ENCODE peak calls at places on chromosomes 11 and 22, in four cellular contexts. One of them, this sample, is unnamed.

GRCh38 chr11:36431429-36432092 is 78.5 kb downstream of the TRAF6 start:
- DNase-seq in mesendoderm: peak
- DNase-seq in IMR-90: peak
- DNase-seq in H9: no peak
- DNase-seq in this sample: no peak

GRCh38 chr11:45079943-45080719 is 66.3 kb upstream of the PRDM11 start:
- DNase-seq in mesendoderm: no peak
- DNase-seq in H9: no peak
- DNase-seq in IMR-90: no peak
- DNase-seq in this sample: no peak

GRCh38 chr11:71176812-71177211 is 75.6 kb downstream of the SHANK2 start:
- DNase-seq in mesendoderm: peak
- DNase-seq in H9: no peak
- DNase-seq in IMR-90: peak
- DNase-seq in this sample: no peak

GRCh38 chr11:118690553-118691304 is 11.3 kb upstream of the TREH start:
- DNase-seq in IMR-90: no peak
- DNase-seq in mesendoderm: no peak
- DNase-seq in H9: no peak
- DNase-seq in this sample: no peak

GRCh38 chr11:72989727-72990126 is 152.4 kb downstream of the FCHSD2 start:
- DNase-seq in IMR-90: peak
- DNase-seq in mesendoderm: no peak
- DNase-seq in H9: no peak
- DNase-seq in this sample: no peak

GRCh38 chr22:19121631-19122142 is 525 bp downstream of the DGCR2 start:
- DNase-seq in IMR-90: peak
- DNase-seq in H9: peak
- DNase-seq in mesendoderm: peak
- DNase-seq in this sample: no peak

GRCh38 chr11:84965484-84965883 is 661.7 kb downstream of the DLG2 start:
- DNase-seq in mesendoderm: peak
- DNase-seq in IMR-90: no peak
- DNase-seq in H9: no peak
- DNase-seq in this sample: peak

GRCh38 chr22:36344106-36344827 is 43.5 kb downstream of the MYH9 start:
- DNase-seq in mesendoderm: no peak
- DNase-seq in IMR-90: no peak
- DNase-seq in H9: no peak
- DNase-seq in this sample: no peak

GRCh38 chr11:65014146-65014960 is at the start of gene ARL2:
- DNase-seq in H9: peak
- DNase-seq in mesendoderm: no peak
- DNase-seq in IMR-90: no peak
- DNase-seq in this sample: no peak

GRCh38 chr11:8283510-8284272 is 20.0 kb upstream of the LMO1 start:
- DNase-seq in mesendoderm: peak
- DNase-seq in IMR-90: no peak
- DNase-seq in H9: peak
- DNase-seq in this sample: peak

GRCh38 chr11:112932593-112932992 is 28.6 kb upstream of the NCAM1 start:
- DNase-seq in mesendoderm: no peak
- DNase-seq in H9: no peak
- DNase-seq in IMR-90: no peak
- DNase-seq in this sample: no peak

GRCh38 chr22:37726240-37726887 is 29.5 kb downstream of the TRIOBP start:
- DNase-seq in mesendoderm: no peak
- DNase-seq in H9: no peak
- DNase-seq in IMR-90: peak
- DNase-seq in this sample: no peak

GRCh38 chr22:44648821-44649566 is 53.0 kb upstream of the PRR5 start:
- DNase-seq in mesendoderm: no peak
- DNase-seq in H9: no peak
- DNase-seq in IMR-90: peak
- DNase-seq in this sample: no peak

GRCh38 chr11:4891996-4892640 is 10.4 kb downstream of the OR51T1 start:
- DNase-seq in IMR-90: peak
- DNase-seq in H9: no peak
- DNase-seq in mesendoderm: peak
- DNase-seq in this sample: no peak

GRCh38 chr11:11620966-11621880 is 582 bp downstream of the GALNT18 start:
- DNase-seq in mesendoderm: no peak
- DNase-seq in H9: no peak
- DNase-seq in IMR-90: peak
- DNase-seq in this sample: no peak

GRCh38 chr11:76730887-76731286 is 52.3 kb upstream of the TSKU start:
- DNase-seq in H9: no peak
- DNase-seq in mesendoderm: no peak
- DNase-seq in IMR-90: no peak
- DNase-seq in this sample: no peak

GRCh38 chr11:102139081-102139498 is 28.8 kb downstream of the YAP1 start:
- DNase-seq in H9: no peak
- DNase-seq in IMR-90: peak
- DNase-seq in mesendoderm: peak
- DNase-seq in this sample: no peak

GRCh38 chr22:40175571-40176105 is 2.1 kb upstream of the TNRC6B start:
- DNase-seq in H9: no peak
- DNase-seq in mesendoderm: no peak
- DNase-seq in IMR-90: no peak
- DNase-seq in this sample: no peak

GRCh38 chr11:101166038-101166437 is 36.4 kb upstream of the PGR start:
- DNase-seq in H9: no peak
- DNase-seq in IMR-90: no peak
- DNase-seq in mesendoderm: no peak
- DNase-seq in this sample: no peak

GRCh38 chr11:123392813-123393212 is 37.3 kb upstream of the GRAMD1B start:
- DNase-seq in mesendoderm: no peak
- DNase-seq in IMR-90: no peak
- DNase-seq in H9: no peak
- DNase-seq in this sample: no peak

GRCh38 chr11:131776211-131776610 is 405.8 kb downstream of the NTM start:
- DNase-seq in IMR-90: no peak
- DNase-seq in mesendoderm: no peak
- DNase-seq in H9: no peak
- DNase-seq in this sample: no peak

GRCh38 chr11:74449369-74449931 is 17.9 kb downstream of the KCNE3 start:
- DNase-seq in IMR-90: peak
- DNase-seq in mesendoderm: peak
- DNase-seq in H9: peak
- DNase-seq in this sample: no peak

GRCh38 chr11:116864531-116864930 is 27.1 kb upstream of the APOA1 start:
- DNase-seq in H9: no peak
- DNase-seq in IMR-90: peak
- DNase-seq in mesendoderm: no peak
- DNase-seq in this sample: no peak

GRCh38 chr11:110112457-110112856 is 19.3 kb downstream of the ZC3H12C start:
- DNase-seq in IMR-90: no peak
- DNase-seq in H9: no peak
- DNase-seq in mesendoderm: no peak
- DNase-seq in this sample: no peak

GRCh38 chr11:103183981-103184592 is 74.9 kb downstream of the DYNC2H1 start:
- DNase-seq in mesendoderm: no peak
- DNase-seq in H9: no peak
- DNase-seq in IMR-90: no peak
- DNase-seq in this sample: no peak

GRCh38 chr11:69636512-69636866 is 4.5 kb upstream of the CCND1 start:
- DNase-seq in H9: peak
- DNase-seq in mesendoderm: peak
- DNase-seq in IMR-90: peak
- DNase-seq in this sample: peak

GRCh38 chr22:33274214-33274828 is 216.1 kb upstream of the SYN3 start:
- DNase-seq in IMR-90: no peak
- DNase-seq in H9: peak
- DNase-seq in mesendoderm: peak
- DNase-seq in this sample: peak

GRCh38 chr11:12077535-12078280 is 32.7 kb upstream of the MICAL2 start:
- DNase-seq in H9: no peak
- DNase-seq in mesendoderm: no peak
- DNase-seq in IMR-90: peak
- DNase-seq in this sample: no peak

GRCh38 chr22:49629024-49629570 is 198.6 kb downstream of the BRD1 start:
- DNase-seq in H9: no peak
- DNase-seq in IMR-90: no peak
- DNase-seq in mesendoderm: no peak
- DNase-seq in this sample: no peak
- H3K56ac ChIP-seq in H9: no peak
- H3K56ac ChIP-seq in IMR-90: no peak
- H3K56ac ChIP-seq in mesendoderm: no peak
- H3K56ac ChIP-seq in this sample: no peak

GRCh38 chr22:30626413-30626812 is 9.2 kb upstream of the SLC35E4 start:
- DNase-seq in IMR-90: no peak
- DNase-seq in H9: no peak
- DNase-seq in mesendoderm: no peak
- DNase-seq in this sample: no peak
- H3K56ac ChIP-seq in IMR-90: no peak
- H3K56ac ChIP-seq in H9: no peak
- H3K56ac ChIP-seq in mesendoderm: no peak
- H3K56ac ChIP-seq in this sample: no peak

GRCh38 chr22:46725096-46725495 is 13.0 kb downstream of the CERK start:
- DNase-seq in mesendoderm: no peak
- DNase-seq in H9: no peak
- DNase-seq in IMR-90: no peak
- DNase-seq in this sample: no peak

GRCh38 chr22:46721716-46722115 is 16.3 kb downstream of the CERK start:
- DNase-seq in mesendoderm: no peak
- DNase-seq in H9: no peak
- DNase-seq in IMR-90: no peak
- DNase-seq in this sample: no peak

GRCh38 chr22:46726066-46726985 is 11.7 kb downstream of the CERK start:
- DNase-seq in H9: no peak
- DNase-seq in IMR-90: no peak
- DNase-seq in mesendoderm: no peak
- DNase-seq in this sample: no peak

GRCh38 chr22:46726986-46727317 is 11.1 kb downstream of the CERK start:
- DNase-seq in mesendoderm: no peak
- DNase-seq in H9: no peak
- DNase-seq in IMR-90: no peak
- DNase-seq in this sample: no peak

GRCh38 chr22:46723882-46724281 is 14.2 kb downstream of the CERK start:
- DNase-seq in mesendoderm: no peak
- DNase-seq in H9: no peak
- DNase-seq in IMR-90: no peak
- DNase-seq in this sample: no peak
- H3K56ac ChIP-seq in mesendoderm: no peak
- H3K56ac ChIP-seq in H9: no peak
- H3K56ac ChIP-seq in IMR-90: no peak
- H3K56ac ChIP-seq in this sample: no peak

DNA sequence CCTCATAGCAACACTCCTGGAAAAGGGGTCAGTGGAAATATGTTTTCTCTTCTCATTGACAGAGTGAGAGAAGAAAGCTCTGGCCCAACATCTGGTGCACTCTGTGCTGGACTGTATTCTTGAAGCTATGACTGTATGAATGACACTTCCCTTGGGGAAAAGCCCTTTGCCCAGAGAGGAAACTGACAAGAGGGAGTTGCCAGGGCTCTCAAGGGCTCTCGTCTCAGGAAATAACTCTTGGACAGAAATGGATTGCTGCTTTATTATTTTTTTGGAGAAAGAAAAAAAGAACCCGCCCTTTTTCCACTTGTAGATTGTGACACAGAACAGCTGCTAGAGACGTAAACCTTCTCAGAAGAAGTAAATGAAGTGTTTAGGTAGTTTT is 11.4 kb downstream of the ETS1 start:
- DNase-seq in mesendoderm: no peak
- DNase-seq in IMR-90: peak
- DNase-seq in H9: no peak
- DNase-seq in this sample: no peak
- H3K56ac ChIP-seq in mesendoderm: no peak
- H3K56ac ChIP-seq in IMR-90: no peak
- H3K56ac ChIP-seq in H9: no peak
- H3K56ac ChIP-seq in this sample: no peak

GRCh38 chr11:94721565-94722292 is 46.4 kb upstream of the AMOTL1 start:
- DNase-seq in IMR-90: no peak
- DNase-seq in H9: no peak
- DNase-seq in mesendoderm: peak
- DNase-seq in this sample: no peak
- H3K56ac ChIP-seq in IMR-90: no peak
- H3K56ac ChIP-seq in H9: no peak
- H3K56ac ChIP-seq in mesendoderm: no peak
- H3K56ac ChIP-seq in this sample: no peak

GRCh38 chr22:22576989-22577427 is 17.9 kb upstream of the PRAME start:
- DNase-seq in IMR-90: no peak
- DNase-seq in mesendoderm: no peak
- DNase-seq in H9: no peak
- DNase-seq in this sample: no peak
- H3K56ac ChIP-seq in IMR-90: no peak
- H3K56ac ChIP-seq in mesendoderm: no peak
- H3K56ac ChIP-seq in H9: no peak
- H3K56ac ChIP-seq in this sample: no peak